ENCODE peak calls at places on chromosome 16, in seven cellular contexts. N is A549, H is prostate gland, A is GM12878, B is body of pancreas, M is transverse colon, P is endothelial cell of umbilical vein. Q is an unnamed sample.

GRCh38 chr16:72789921-72790320 is 258.0 kb downstream of the ZFHX3 start:
- DNase-seq in N (no peak), H (no peak), A (no peak), B (no peak), M (no peak), P (no peak), Q (no peak)

GRCh38 chr16:9099131-9099625 is 7.7 kb downstream of the HAPSTR1 start:
- DNase-seq in N (no peak), H (no peak), A (no peak), B (no peak), M (no peak), P (no peak), Q (no peak)

GRCh38 chr16:50644730-50645129 is 36.4 kb downstream of the SNX20 start:
- DNase-seq in N (no peak), H (no peak), A (no peak), B (peak; percentile 38), M (peak; percentile 26), P (no peak), Q (no peak)

GRCh38 chr16:17382514-17382913 is 88.2 kb downstream of the XYLT1 start:
- DNase-seq in N (no peak), H (no peak), A (no peak), B (no peak), M (no peak), P (no peak), Q (no peak)

GRCh38 chr16:72938426-72939164 is 109.3 kb downstream of the ZFHX3 start:
- DNase-seq in N (peak; percentile 51), H (peak; percentile 81), A (no peak), B (peak; percentile 77), M (peak; percentile 56), P (peak; percentile 72), Q (peak; percentile 95)

GRCh38 chr16:86618431-86619262 is 40.3 kb downstream of the FOXL1 start:
- DNase-seq in N (peak; percentile 19), H (no peak), A (no peak), B (no peak), M (no peak), P (peak; percentile 30), Q (no peak)

GRCh38 chr16:69145658-69146057 is 13.2 kb downstream of the UTP4 start:
- DNase-seq in N (no peak), H (no peak), A (no peak), B (peak; percentile 77), M (no peak), P (no peak), Q (no peak)

GRCh38 chr16:84839956-84840355 is 20.2 kb downstream of the CRISPLD2 start:
- DNase-seq in N (peak; percentile 58), H (no peak), A (no peak), B (no peak), M (no peak), P (no peak), Q (no peak)

GRCh38 chr16:84581161-84581560 is 36.7 kb downstream of the COTL1 start:
- DNase-seq in N (no peak), H (no peak), A (no peak), B (no peak), M (no peak), P (no peak), Q (no peak)

GRCh38 chr16:27446721-27447120 is 44.7 kb downstream of the IL21R start:
- DNase-seq in N (no peak), H (no peak), A (no peak), B (no peak), M (peak; percentile 47), P (no peak), Q (no peak)

GRCh38 chr16:15054357-15055140 is 1.3 kb downstream of the NTAN1 start:
- DNase-seq in N (no peak), H (no peak), A (no peak), B (no peak), M (no peak), P (no peak), Q (no peak)

DNA sequence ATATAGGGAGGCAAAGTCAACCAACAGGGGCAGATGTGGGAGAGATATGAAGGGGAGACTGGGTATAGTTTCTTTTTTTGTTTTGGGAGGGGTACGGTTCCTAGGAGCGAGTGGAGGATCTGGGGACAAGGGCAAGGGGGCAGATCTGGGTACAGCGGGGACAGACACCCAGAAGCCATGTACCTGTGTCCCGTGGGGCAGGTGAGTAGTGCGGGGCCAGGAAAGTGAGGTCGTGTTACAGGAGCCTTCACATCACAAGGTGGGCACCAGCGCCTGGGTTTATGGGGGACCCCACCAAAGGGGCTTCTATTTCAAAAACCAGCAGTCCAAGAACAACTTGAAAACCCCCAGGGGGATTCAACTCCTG is 11.5 kb downstream of the LITAF start:
- DNase-seq in N (no peak), H (no peak), A (no peak), B (no peak), M (no peak), P (no peak), Q (no peak)
- TF ChIP-seq POLR2A in N (no peak), H (no peak), A (no peak), B (no peak), M (no peak), P (no peak), Q (no peak)

GRCh38 chr16:89560413-89561194 is at the start of gene RPL13:
- DNase-seq in N (peak; percentile 94), H (peak; percentile 95), A (peak; percentile 67), B (peak; percentile 97), M (peak; percentile 95), P (peak; percentile 94), Q (peak; percentile 93)
- TF ChIP-seq CTCF in N (no peak), H (no peak), A (no peak), B (no peak), M (no peak), P (no peak), Q (no peak)

GRCh38 chr16:56961851-56962281 is at the start of gene CETP:
- DNase-seq in N (no peak), H (no peak), A (no peak), B (no peak), M (no peak), P (no peak), Q (no peak)
- H3K4me3 ChIP-seq in N (no peak within 1 kb of the TSS), H (no peak within 1 kb of the TSS), A (no peak within 1 kb of the TSS), B (no peak within 1 kb of the TSS), M (no peak within 1 kb of the TSS), P (no peak within 1 kb of the TSS), Q (no peak within 1 kb of the TSS)

DNA sequence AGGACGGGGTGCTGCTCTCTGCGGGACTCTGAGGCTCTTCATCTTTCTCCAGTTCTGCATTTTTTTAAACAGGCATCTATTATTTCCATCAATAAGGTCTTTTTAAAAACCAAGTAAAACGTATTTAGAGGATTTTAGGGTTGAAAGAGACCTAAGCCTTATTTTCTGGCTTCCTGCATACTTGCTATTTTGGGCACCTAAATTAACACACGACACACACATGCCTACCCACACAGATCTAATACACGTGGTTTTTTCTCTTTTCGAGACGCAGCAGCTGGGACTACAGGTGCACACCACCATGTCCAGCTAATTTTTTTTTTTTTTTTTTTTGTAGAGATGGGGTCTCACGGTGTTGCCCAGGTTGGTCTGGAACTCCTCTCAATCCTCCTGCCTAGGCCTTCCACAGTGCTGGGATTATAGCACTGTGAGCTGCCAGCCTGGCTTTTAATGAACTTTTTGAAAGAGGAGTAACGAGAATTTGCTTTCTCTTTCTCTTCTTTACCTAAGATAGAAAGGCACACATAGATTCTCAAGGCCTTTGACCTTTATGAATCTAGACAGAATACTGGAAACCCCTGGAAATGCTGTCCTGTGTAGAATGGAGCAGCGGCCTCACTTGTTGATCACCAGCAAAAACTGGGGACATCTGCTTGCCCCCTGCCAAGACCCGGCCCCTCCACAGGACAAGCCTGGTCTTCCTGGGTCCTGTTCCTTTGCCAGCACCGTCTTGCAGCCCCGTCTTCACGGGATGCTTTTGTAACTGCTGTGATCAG is 13.8 kb downstream of the DNAAF8 start:
- DNase-seq in N (no peak), H (no peak), A (no peak), B (no peak), M (no peak), P (no peak), Q (no peak)
- TF ChIP-seq POLR2A in N (no peak), H (no peak), A (no peak), B (no peak), M (no peak), P (no peak), Q (no peak)

GRCh38 chr16:70304892-70305448 is 6.0 kb downstream of the DDX19B start:
- DNase-seq in N (no peak), H (no peak), A (no peak), B (no peak), M (no peak), P (no peak), Q (peak; percentile 20)
- TF ChIP-seq CTCF in N (no peak), H (no peak), A (no peak), B (no peak), M (no peak), P (no peak), Q (no peak)

GRCh38 chr16:2482181-2483107 is 7.5 kb downstream of the TBC1D24 start:
- DNase-seq in N (no peak), H (peak; percentile 66), A (no peak), B (peak; percentile 77), M (peak; percentile 38), P (no peak), Q (peak; percentile 94)
- H3K4me3 ChIP-seq in N (no peak overlapping the region), H (no peak overlapping the region), A (no peak overlapping the region), B (no peak overlapping the region), M (no peak overlapping the region), P (no peak overlapping the region), Q (no peak overlapping the region)

DNA sequence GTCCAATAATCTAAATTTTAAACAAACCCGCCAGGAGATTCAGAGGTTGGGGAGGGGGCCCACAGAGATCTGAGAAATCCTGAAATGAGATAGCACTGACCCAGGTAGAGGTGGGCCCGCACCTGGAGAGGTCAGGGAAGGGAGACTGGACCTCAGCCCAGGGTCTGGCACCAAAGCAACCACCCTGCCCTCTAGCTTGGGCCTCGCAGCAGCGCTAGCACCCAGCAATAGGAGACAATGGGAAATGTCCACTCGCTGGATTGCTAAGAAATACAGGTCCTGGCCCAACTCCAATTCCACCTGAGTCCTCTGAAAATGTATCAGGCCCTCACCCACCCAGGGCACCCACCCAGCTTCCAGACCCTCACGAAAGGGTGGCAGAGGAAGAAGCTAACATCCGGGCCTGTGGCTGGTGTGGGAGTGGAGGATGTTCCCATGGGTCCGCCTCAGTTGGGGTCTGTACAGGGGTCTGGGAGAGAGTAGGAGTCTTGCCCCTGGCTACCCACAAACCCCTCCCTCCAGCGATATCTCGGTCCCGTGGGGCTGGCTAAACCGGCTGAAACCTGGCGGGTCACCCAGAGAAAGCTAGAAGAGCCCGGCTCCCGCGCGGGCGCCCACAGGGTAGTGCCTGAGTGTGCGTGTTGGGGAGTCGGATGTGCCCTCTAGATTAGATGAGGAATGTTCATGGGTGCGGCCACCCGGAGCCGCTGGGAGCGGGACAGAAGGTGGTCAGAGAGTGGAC is 1.1 kb downstream of the PLLP start:
- DNase-seq in N (no peak), H (no peak), A (no peak), B (peak; percentile 51), M (no peak), P (no peak), Q (no peak)
- TF ChIP-seq POLR2A in N (no peak), H (no peak), A (no peak), B (no peak), M (no peak), P (no peak), Q (no peak)